ENCODE peak calls at places on chromosome 21, in four cellular contexts. A is IMR-90, O is H9, D is neuronal stem cell. Z is an unnamed sample.

GRCh38 chr21:39527664-39528381 is 76.1 kb downstream of the SH3BGR start:
- DNase-seq in A (no peak), O (no peak), D (no peak), Z (no peak)

GRCh38 chr21:42147386-42148020 is 71.4 kb upstream of the ABCG1 start:
- DNase-seq in A (no peak), O (no peak), D (no peak), Z (no peak)

GRCh38 chr21:34579411-34579810 is 35.5 kb downstream of the RCAN1 start:
- DNase-seq in A (peak), O (no peak), D (no peak), Z (peak)

GRCh38 chr21:41217656-41218380 is 49.9 kb downstream of the BACE2 start:
- DNase-seq in A (peak), O (peak), D (no peak), Z (peak)

GRCh38 chr21:36891692-36892091 is 74.8 kb downstream of the HLCS start:
- DNase-seq in A (no peak), O (no peak), D (no peak), Z (no peak)

GRCh38 chr21:28811860-28812259 is 180.8 kb downstream of the LTN1 start:
- DNase-seq in A (no peak), O (no peak), D (no peak), Z (no peak)

GRCh38 chr21:39263372-39263771 is 50.1 kb downstream of the BRWD1 start:
- DNase-seq in A (peak), O (no peak), D (no peak), Z (no peak)

GRCh38 chr21:31577280-31577679 is 82.2 kb upstream of the SOD1 start:
- DNase-seq in A (no peak), O (no peak), D (no peak), Z (no peak)

GRCh38 chr21:26614251-26614650 is 41.2 kb upstream of the CYYR1 start:
- DNase-seq in A (no peak), O (no peak), D (no peak), Z (no peak)

GRCh38 chr21:36879827-36880226 is 86.6 kb downstream of the HLCS start:
- DNase-seq in A (no peak), O (no peak), D (no peak), Z (no peak)

GRCh38 chr21:28704746-28705145 is 287.9 kb downstream of the LTN1 start:
- DNase-seq in A (peak), O (no peak), D (no peak), Z (no peak)

GRCh38 chr21:39186676-39187075 is 3.4 kb upstream of the PSMG1 start:
- DNase-seq in A (no peak), O (no peak), D (no peak), Z (no peak)

GRCh38 chr21:25422610-25423608 is 184.4 kb downstream of the MRPL39 start:
- DNase-seq in A (no peak), O (no peak), D (no peak), Z (no peak)

GRCh38 chr21:34795152-34796141 is 126.7 kb downstream of the CLIC6 start:
- DNase-seq in A (peak), O (no peak), D (no peak), Z (peak)

GRCh38 chr21:42716074-42716473 is 62.7 kb downstream of the PDE9A start:
- DNase-seq in A (no peak), O (no peak), D (no peak), Z (no peak)

GRCh38 chr21:36727886-36728285 is 29.0 kb downstream of the SIM2 start:
- DNase-seq in A (no peak), O (peak), D (no peak), Z (no peak)

GRCh38 chr21:31354604-31355443 is 10.8 kb upstream of the TIAM1 start:
- DNase-seq in A (peak), O (no peak), D (no peak), Z (peak)

GRCh38 chr21:34598931-34599400 is 15.9 kb downstream of the RCAN1 start:
- DNase-seq in A (peak), O (no peak), D (no peak), Z (no peak)

GRCh38 chr21:33884361-33885157 is 31.0 kb downstream of the ATP5PO start:
- DNase-seq in A (no peak), O (no peak), D (no peak), Z (no peak)

GRCh38 chr21:35343046-35343816 is 294.1 kb upstream of the RUNX1 start:
- DNase-seq in A (peak), O (no peak), D (no peak), Z (no peak)

GRCh38 chr21:36917487-36918158 is 48.8 kb downstream of the HLCS start:
- DNase-seq in A (peak), O (peak), D (peak), Z (peak)

GRCh38 chr21:36589352-36589971 is 109.5 kb upstream of the SIM2 start:
- DNase-seq in A (peak), O (peak), D (no peak), Z (peak)

GRCh38 chr21:42571391-42572150 is 57.9 kb downstream of the SLC37A1 start:
- DNase-seq in A (no peak), O (no peak), D (no peak), Z (no peak)

GRCh38 chr21:31911138-31911907 is 38.5 kb downstream of the HUNK start:
- DNase-seq in A (peak), O (no peak), D (no peak), Z (peak)

GRCh38 chr21:17491716-17492414 is 21.0 kb upstream of the CXADR start:
- DNase-seq in A (peak), O (no peak), D (no peak), Z (peak)

GRCh38 chr21:39373634-39374033 is 24.7 kb upstream of the HMGN1 start:
- DNase-seq in A (peak), O (peak), D (no peak), Z (no peak)

GRCh38 chr21:36466061-36466511 is 13.8 kb downstream of the CLDN14 start:
- DNase-seq in A (peak), O (no peak), D (no peak), Z (no peak)

GRCh38 chr21:41562101-41563000 is 54.4 kb upstream of the TMPRSS2 start:
- DNase-seq in A (no peak), O (no peak), D (no peak), Z (no peak)

GRCh38 chr21:26351661-26352060 is 181.1 kb upstream of the APP start:
- DNase-seq in A (no peak), O (no peak), D (no peak), Z (peak)

GRCh38 chr21:38993561-38993960 is 187.8 kb downstream of the ETS2 start:
- DNase-seq in A (peak), O (no peak), D (no peak), Z (no peak)

GRCh38 chr21:42566524-42567180 is 53.0 kb downstream of the SLC37A1 start:
- DNase-seq in A (no peak), O (no peak), D (no peak), Z (no peak)

GRCh38 chr21:31656199-31657095 is 3.0 kb upstream of the SOD1 start:
- DNase-seq in A (peak), O (no peak), D (no peak), Z (peak)

GRCh38 chr21:33843216-33843615 is 72.4 kb downstream of the ATP5PO start:
- DNase-seq in A (no peak), O (no peak), D (no peak), Z (no peak)

GRCh38 chr21:34029724-34030528 is 43.5 kb upstream of the MRPS6 start:
- DNase-seq in A (peak), O (peak), D (peak), Z (peak)

GRCh38 chr21:17114019-17114418 is 398.8 kb upstream of the CXADR start:
- DNase-seq in A (no peak), O (no peak), D (no peak), Z (no peak)

GRCh38 chr21:34761758-34762330 is 93.0 kb downstream of the CLIC6 start:
- DNase-seq in A (no peak), O (no peak), D (no peak), Z (no peak)

GRCh38 chr21:45534591-45535331 is 7.5 kb downstream of the SLC19A1 start:
- DNase-seq in A (no peak), O (no peak), D (no peak), Z (peak)

GRCh38 chr21:45535341-45536081 is 6.7 kb downstream of the SLC19A1 start:
- DNase-seq in A (no peak), O (no peak), D (no peak), Z (peak)

GRCh38 chr21:45533731-45534571 is 8.3 kb downstream of the SLC19A1 start:
- DNase-seq in A (no peak), O (no peak), D (no peak), Z (peak)

GRCh38 chr21:45531393-45532215 is 10.6 kb downstream of the SLC19A1 start:
- DNase-seq in A (no peak), O (no peak), D (no peak), Z (no peak)

DNA sequence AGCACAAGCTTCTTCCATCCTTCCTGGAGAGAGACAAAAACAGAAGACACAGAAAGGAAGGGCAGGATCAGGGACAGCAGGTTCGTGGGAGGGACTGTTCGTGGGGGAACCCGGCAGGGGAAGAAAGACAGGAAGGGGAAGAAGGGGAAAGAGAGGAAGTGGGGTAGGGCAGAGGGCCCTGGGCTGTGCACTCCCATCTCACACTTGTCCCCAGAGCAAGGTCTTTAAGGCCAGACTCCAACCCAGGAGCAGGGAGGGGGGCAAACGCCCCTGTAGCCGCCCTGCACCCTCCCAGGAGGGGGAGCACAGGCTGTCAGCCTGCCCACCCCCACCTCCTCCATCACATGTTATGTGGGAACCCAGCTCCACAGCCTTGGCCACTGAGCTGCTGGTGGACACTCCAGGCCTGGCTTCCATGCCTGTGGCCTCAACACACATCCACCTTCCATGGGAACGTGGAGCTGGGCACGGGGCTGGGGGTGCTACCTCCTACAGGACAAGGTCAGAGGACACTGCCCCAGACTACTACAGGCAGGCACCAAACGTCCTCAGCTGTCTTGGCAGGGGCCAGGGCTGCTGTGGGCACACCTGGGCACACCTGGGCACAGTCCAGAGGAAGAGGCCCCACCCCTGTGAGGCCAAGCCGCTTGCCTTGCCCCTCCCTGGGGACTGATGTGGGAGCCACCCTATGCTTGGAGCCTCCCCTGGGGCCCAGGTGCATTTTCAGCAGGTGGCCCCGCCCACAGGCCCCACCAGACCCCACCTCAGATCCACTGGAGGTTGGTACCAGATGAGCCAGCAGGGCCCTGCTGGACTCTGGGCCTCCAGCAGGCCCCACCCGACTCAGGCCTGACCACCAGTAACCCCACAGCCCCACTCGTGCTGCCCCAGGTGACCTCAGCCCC is 9.2 kb downstream of the SLC19A1 start:
- DNase-seq in A (no peak), O (no peak), D (no peak), Z (no peak)
- H4K91ac ChIP-seq in A (no peak), O (no peak), D (no peak), Z (peak)

DNA sequence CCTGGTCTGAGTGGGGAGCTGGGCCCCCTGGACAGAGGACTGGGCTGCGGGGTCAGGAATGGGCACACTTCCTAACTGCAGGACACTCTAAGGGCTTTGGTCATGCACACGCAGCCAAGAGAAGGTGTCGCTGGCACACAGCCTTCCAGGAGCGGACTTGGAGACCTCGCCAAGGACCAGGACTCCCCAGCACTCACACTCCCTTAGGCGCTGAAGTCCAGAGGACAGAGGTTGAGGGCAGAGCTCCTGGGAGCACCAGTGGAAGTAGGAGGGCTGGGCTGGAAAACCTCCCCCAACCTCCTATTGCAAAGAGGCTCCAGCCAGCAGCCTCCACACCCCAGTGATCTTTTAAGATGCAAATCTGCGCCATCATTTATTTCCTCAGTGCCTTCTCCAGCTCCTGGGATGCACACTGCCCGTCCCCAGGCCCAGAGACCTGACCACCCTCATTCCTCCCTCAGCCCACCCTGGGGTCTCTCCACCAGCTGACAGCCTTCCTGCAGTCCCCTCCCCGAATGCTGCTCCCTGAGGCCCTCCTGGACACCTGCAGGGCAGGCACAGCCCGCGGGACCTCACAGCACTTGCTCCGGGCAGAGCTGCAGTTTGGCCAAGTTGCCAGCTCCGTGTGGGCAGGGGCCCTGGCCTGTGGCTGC is 3.0 kb downstream of the TSPEAR start:
- DNase-seq in A (no peak), O (peak), D (no peak), Z (no peak)
- H4K91ac ChIP-seq in A (no peak), O (no peak), D (peak), Z (no peak)

DNA sequence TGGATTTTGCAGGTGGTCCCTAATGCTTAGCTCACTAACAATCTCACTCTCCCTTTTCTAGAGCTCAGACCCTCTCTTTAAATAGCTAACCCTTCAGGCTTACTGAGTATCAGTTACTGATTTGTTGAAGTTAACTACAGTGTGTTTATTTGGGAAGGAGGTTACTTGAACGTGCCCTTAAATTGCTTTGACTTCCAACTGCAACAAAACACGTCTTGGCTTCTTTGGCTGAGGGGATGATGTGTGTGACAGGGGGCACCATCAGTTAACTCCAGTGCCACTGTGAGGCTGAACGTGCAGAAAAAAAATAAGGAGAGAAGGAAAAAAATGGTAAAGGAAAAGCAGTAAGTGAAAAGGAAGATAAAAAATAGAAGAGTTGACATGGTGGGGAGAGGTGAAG is 75.1 kb upstream of the NRIP1 start:
- DNase-seq in A (no peak), O (no peak), D (no peak), Z (no peak)
- H4K91ac ChIP-seq in A (no peak), O (no peak), D (no peak), Z (no peak)

GRCh38 chr21:45040114-45040715 is 34.2 kb upstream of the ADARB1 start:
- DNase-seq in A (no peak), O (no peak), D (no peak), Z (no peak)
- H4K91ac ChIP-seq in A (peak), O (no peak), D (no peak), Z (no peak)

DNA sequence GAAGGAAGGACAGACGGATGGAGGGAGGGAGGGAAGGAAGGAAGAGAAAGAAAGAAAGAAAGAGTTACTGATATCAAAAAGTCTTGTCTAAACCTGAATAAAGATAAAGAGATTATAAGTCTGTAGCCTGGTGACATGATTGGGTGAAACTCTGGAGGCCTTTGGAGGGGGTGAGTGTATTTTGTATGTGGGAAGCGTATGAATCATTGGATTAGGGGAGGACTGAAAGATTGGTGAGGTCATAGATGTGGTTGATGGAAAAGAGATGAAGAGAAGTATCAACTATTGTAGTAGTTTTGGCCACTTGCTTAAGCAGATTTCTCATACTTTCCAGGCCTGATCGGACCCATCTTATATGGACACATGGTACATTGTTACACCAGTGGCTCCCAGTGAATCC is 11.5 kb upstream of the KCNJ6 start:
- DNase-seq in A (no peak), O (no peak), D (no peak), Z (no peak)
- H4K91ac ChIP-seq in A (no peak), O (no peak), D (no peak), Z (no peak)

Z was measured in trophoblast cell.